ENCODE peak calls at places on chromosome 1, in six cellular contexts. B, U, G, P, C and Q are unnamed samples.

GRCh38 chr1:221543529-221544120 is 198.3 kb downstream of the DUSP10 start:
- DNase-seq in B (no peak), U (no peak), G (peak), P (no peak), C (no peak), Q (peak)

GRCh38 chr1:94883688-94884087 is 43.2 kb downstream of the CNN3 start:
- DNase-seq in B (no peak), U (no peak), G (no peak), P (no peak), C (no peak), Q (no peak)

GRCh38 chr1:214312530-214313051 is 31.6 kb downstream of the SMYD2 start:
- DNase-seq in B (no peak), U (no peak), G (no peak), P (no peak), C (no peak), Q (no peak)

GRCh38 chr1:20726107-20726911 is 6.2 kb downstream of the SH2D5 start:
- DNase-seq in B (no peak), U (no peak), G (no peak), P (no peak), C (no peak), Q (no peak)

GRCh38 chr1:242033331-242033956 is 34.5 kb upstream of the MAP1LC3C start:
- DNase-seq in B (no peak), U (no peak), G (no peak), P (no peak), C (no peak), Q (no peak)

GRCh38 chr1:160606611-160607010 is 27.3 kb upstream of the CD84 start:
- DNase-seq in B (no peak), U (no peak), G (no peak), P (no peak), C (no peak), Q (no peak)

GRCh38 chr1:48670234-48671020 is 106.3 kb downstream of the BEND5 start:
- DNase-seq in B (no peak), U (no peak), G (no peak), P (no peak), C (no peak), Q (no peak)

GRCh38 chr1:11441211-11441952 is 37.6 kb upstream of the DISP3 start:
- DNase-seq in B (peak), U (no peak), G (no peak), P (no peak), C (no peak), Q (peak)

GRCh38 chr1:20731057-20731991 is 1.2 kb downstream of the SH2D5 start:
- DNase-seq in B (no peak), U (no peak), G (peak), P (no peak), C (no peak), Q (no peak)

GRCh38 chr1:54298284-54299033 is 98.5 kb downstream of the MRPL37 start:
- DNase-seq in B (no peak), U (no peak), G (no peak), P (no peak), C (no peak), Q (no peak)

GRCh38 chr1:53330819-53331218 is 2.9 kb upstream of the LRP8 start:
- DNase-seq in B (no peak), U (no peak), G (no peak), P (no peak), C (no peak), Q (no peak)

GRCh38 chr1:26021647-26022403 is at the start of gene EXTL1:
- DNase-seq in B (peak), U (no peak), G (peak), P (peak), C (no peak), Q (peak)